ENCODE peak calls at places on chromosomes 2 and 18, in eight cellular contexts. U is uterus, H is progenitor cell of endocrine pancreas, E is bronchial epithelial cell, M is endodermal cell, W is choroid plexus epithelial cell, Q is thoracic aorta, A is brain microvascular endothelial cell. T is an unnamed sample.

GRCh38 chr2:185035906-185036305 is 437.6 kb downstream of the ZNF804A start:
- DNase-seq in Q (no peak), M (no peak), E (no peak), U (no peak), H (no peak), W (no peak), A (no peak), T (no peak)

GRCh38 chr2:230974096-230974913 is 21.6 kb upstream of the SPATA3 start:
- DNase-seq in M (peak), U (no peak), E (peak), W (peak), Q (no peak), H (no peak), A (peak), T (peak)

GRCh38 chr2:176873403-176873802 is 339.2 kb upstream of the HNRNPA3 start:
- DNase-seq in H (no peak), E (no peak), Q (no peak), A (peak), M (peak), U (no peak), W (peak), T (no peak)

GRCh38 chr2:70472256-70472905 is 81.2 kb downstream of the TGFA start:
- DNase-seq in A (no peak), Q (no peak), H (no peak), M (no peak), U (no peak), W (no peak), E (no peak), T (no peak)

GRCh38 chr18:68316636-68317035 is 398.3 kb downstream of the TMX3 start:
- DNase-seq in E (no peak), M (no peak), A (no peak), H (no peak), Q (no peak), U (no peak), W (peak), T (no peak)

GRCh38 chr2:143209570-143210445 is 80.6 kb downstream of the ARHGAP15 start:
- DNase-seq in A (no peak), E (no peak), W (peak), H (no peak), Q (no peak), U (no peak), M (no peak), T (no peak)

GRCh38 chr18:13543144-13543543 is 183.2 kb downstream of the FAM210A start:
- DNase-seq in W (no peak), A (no peak), M (peak), U (no peak), H (no peak), E (no peak), Q (no peak), T (no peak)

GRCh38 chr2:223226264-223226663 is 174.3 kb downstream of the KCNE4 start:
- DNase-seq in A (no peak), U (no peak), H (no peak), M (no peak), E (no peak), Q (no peak), W (no peak), T (no peak)

GRCh38 chr2:216665240-216665639 is 30.1 kb downstream of the IGFBP5 start:
- DNase-seq in Q (no peak), E (peak), W (peak), U (no peak), M (peak), A (no peak), H (no peak), T (no peak)

GRCh38 chr2:112839407-112840067 is 3.0 kb upstream of the IL1B start:
- DNase-seq in U (no peak), E (peak), W (peak), M (peak), A (peak), H (no peak), Q (no peak), T (no peak)

GRCh38 chr2:444937-445884 is 157.3 kb upstream of the ALKAL2 start:
- DNase-seq in Q (no peak), H (no peak), A (no peak), M (no peak), E (no peak), W (no peak), U (no peak), T (no peak)

GRCh38 chr18:5142859-5143258 is 54.2 kb downstream of the AKAIN1 start:
- DNase-seq in A (no peak), W (no peak), U (no peak), M (no peak), Q (no peak), H (no peak), E (no peak), T (no peak)

GRCh38 chr2:233929352-233929843 is 12.2 kb downstream of the TRPM8 start:
- DNase-seq in H (no peak), Q (no peak), U (no peak), E (no peak), M (peak), W (peak), A (no peak), T (no peak)

GRCh38 chr2:78056976-78057375 is 534.8 kb upstream of the LRRTM4 start:
- DNase-seq in H (no peak), M (no peak), Q (no peak), A (no peak), U (no peak), W (no peak), E (no peak), T (no peak)

GRCh38 chr2:120245520-120245835 is 7.2 kb upstream of the RALB start:
- DNase-seq in H (peak), A (no peak), M (peak), W (peak), U (peak), Q (no peak), E (no peak), T (no peak)

GRCh38 chr2:10009811-10010781 is 33.3 kb upstream of the KLF11 start:
- DNase-seq in W (no peak), H (no peak), M (no peak), A (no peak), E (no peak), U (peak), Q (peak), T (no peak)

GRCh38 chr2:149192425-149192824 is 138.0 kb upstream of the LYPD6 start:
- DNase-seq in H (no peak), E (peak), U (no peak), W (no peak), Q (no peak), M (no peak), A (no peak), T (no peak)

GRCh38 chr18:7094432-7094831 is 23.2 kb downstream of the LAMA1 start:
- DNase-seq in Q (no peak), M (no peak), U (no peak), A (no peak), W (no peak), H (no peak), E (no peak), T (no peak)

GRCh38 chr2:221791840-221792239 is 219.7 kb upstream of the EPHA4 start:
- DNase-seq in E (peak), U (no peak), A (no peak), M (no peak), Q (no peak), W (no peak), H (no peak), T (no peak)

GRCh38 chr2:150663143-150663542 is 175.7 kb upstream of the RND3 start:
- DNase-seq in Q (no peak), W (peak), U (no peak), E (peak), A (peak), H (no peak), M (no peak), T (no peak)

GRCh38 chr2:100744589-100744988 is 75.3 kb upstream of the NPAS2 start:
- DNase-seq in W (peak), M (no peak), A (peak), H (no peak), Q (no peak), E (peak), U (no peak), T (no peak)

GRCh38 chr18:74806700-74807416 is 209.2 kb downstream of the ZNF407 start:
- DNase-seq in M (no peak), U (no peak), Q (no peak), E (peak), A (peak), H (no peak), W (peak), T (no peak)

GRCh38 chr18:75859533-75859932 is 432.0 kb upstream of the SMIM21 start:
- DNase-seq in E (no peak), A (no peak), H (no peak), Q (no peak), W (no peak), U (no peak), M (no peak), T (no peak)

GRCh38 chr18:75854808-75855207 is 427.3 kb upstream of the SMIM21 start:
- DNase-seq in E (no peak), Q (no peak), U (no peak), W (no peak), H (no peak), M (no peak), A (no peak), T (no peak)

GRCh38 chr18:75858754-75859153 is 431.3 kb upstream of the SMIM21 start:
- DNase-seq in E (no peak), A (no peak), H (no peak), U (no peak), M (no peak), Q (no peak), W (no peak), T (no peak)

GRCh38 chr18:75857558-75857957 is 430.1 kb upstream of the SMIM21 start:
- DNase-seq in A (no peak), W (no peak), Q (no peak), U (no peak), H (no peak), E (no peak), M (no peak), T (no peak)

GRCh38 chr18:75854174-75854573 is 426.7 kb upstream of the SMIM21 start:
- DNase-seq in H (no peak), Q (no peak), M (peak), E (no peak), W (no peak), U (no peak), A (no peak), T (no peak)
- TF ChIP-seq CTCF in H (peak), Q (no peak), M (peak), E (no peak), W (peak), U (no peak), A (peak), T (no peak)

DNA sequence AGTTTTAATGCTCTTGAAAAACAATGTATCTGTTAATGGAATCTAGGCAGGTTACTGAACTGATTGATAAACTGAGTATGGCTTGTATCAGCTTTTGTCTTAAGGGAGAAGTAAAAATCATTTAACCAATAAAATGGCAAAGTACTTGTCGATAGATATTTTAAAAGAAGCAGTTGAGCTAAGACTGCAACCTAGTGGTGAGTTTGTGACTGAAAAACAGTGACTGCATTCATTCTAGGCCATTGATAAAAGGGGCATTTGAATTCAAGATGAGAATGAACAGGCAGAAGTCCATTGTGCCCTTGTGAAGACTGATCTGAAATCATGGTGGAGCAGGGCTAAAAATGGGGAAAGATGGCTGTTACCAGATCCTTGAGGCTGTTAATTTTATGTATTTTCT is 59.4 kb upstream of the MSTN start:
- DNase-seq in W (peak), A (peak), U (no peak), M (no peak), Q (no peak), E (peak), H (no peak), T (no peak)
- TF ChIP-seq CTCF in W (peak), A (peak), U (peak), M (peak), Q (peak), E (peak), H (peak), T (no peak)

GRCh38 chr2:174484573-174484972 is 2.3 kb downstream of the GPR155 start:
- DNase-seq in M (no peak), H (no peak), U (no peak), W (no peak), E (no peak), Q (no peak), A (no peak), T (no peak)

GRCh38 chr2:174490032-174490431 is 3.2 kb upstream of the GPR155 start:
- DNase-seq in Q (no peak), H (no peak), W (no peak), A (no peak), U (no peak), E (no peak), M (no peak), T (no peak)

GRCh38 chr2:174485763-174486613 is 841 bp downstream of the GPR155 start:
- DNase-seq in U (peak), A (peak), Q (no peak), W (peak), M (peak), E (no peak), H (no peak), T (no peak)

GRCh38 chr2:174487536-174488162 is 820 bp upstream of the GPR155 start:
- DNase-seq in E (no peak), M (no peak), U (no peak), A (no peak), W (no peak), H (no peak), Q (no peak), T (no peak)

GRCh38 chr2:174486614-174487535 is at the start of gene GPR155:
- DNase-seq in U (peak), W (peak), M (peak), H (peak), Q (peak), A (peak), E (peak), T (peak)
- TF ChIP-seq CTCF in U (no peak), W (peak), M (no peak), H (no peak), Q (no peak), A (no peak), E (peak), T (no peak)

GRCh38 chr2:191246820-191247380 is 1.7 kb downstream of the MYO1B start:
- DNase-seq in A (no peak), Q (no peak), M (no peak), H (no peak), E (no peak), U (peak), W (peak), T (no peak)

GRCh38 chr2:191244350-191244749 is 854 bp upstream of the MYO1B start:
- DNase-seq in U (no peak), H (no peak), W (no peak), M (no peak), A (no peak), E (peak), Q (no peak), T (no peak)

GRCh38 chr2:191243154-191243553 is 2.0 kb upstream of the MYO1B start:
- DNase-seq in U (no peak), E (no peak), M (no peak), Q (no peak), H (no peak), A (no peak), W (no peak), T (no peak)

GRCh38 chr2:191245869-191246531 is 796 bp downstream of the MYO1B start:
- DNase-seq in M (peak), Q (no peak), H (peak), E (peak), W (peak), A (peak), U (peak), T (no peak)

DNA sequence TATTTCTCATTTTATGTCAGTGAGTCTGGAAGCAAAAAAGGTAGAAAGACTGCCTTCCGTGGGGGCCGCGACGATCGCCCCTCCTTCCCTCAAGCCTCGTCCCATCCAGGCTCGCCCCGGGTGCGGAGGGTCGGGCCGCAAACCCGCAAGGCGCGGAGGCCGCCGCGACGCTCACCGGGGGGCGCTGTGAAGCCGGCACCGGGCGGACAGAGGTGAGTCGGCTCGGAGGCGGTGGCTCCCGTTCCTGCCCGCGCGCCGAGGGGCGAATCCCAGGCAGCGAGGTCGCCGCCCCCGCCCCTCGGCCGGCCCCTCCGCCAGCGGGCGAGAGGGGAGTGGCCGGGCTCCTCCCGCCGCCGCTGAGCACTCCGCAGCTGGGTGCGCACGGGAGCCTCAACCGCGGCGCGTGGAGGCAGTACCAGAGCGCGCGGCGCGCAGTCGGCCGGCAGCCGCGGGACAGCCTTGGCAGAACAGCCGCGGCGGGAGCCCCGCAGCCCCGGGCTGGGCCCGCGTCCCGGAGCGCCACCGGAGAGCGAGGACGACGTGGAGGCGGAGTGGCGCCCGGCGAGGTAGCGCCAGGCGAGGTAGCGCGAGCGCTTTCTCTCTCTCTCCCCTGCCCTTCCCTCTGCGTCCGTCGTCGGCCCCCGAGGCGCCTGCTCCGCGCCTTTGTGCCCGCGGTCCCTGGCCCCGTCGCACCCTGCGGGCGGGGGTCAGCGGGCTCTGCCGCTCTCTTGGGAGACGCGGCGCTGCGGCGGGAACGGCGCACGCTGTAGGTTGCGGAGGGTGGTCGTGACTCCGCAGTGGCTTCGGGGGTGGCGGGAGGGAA is at the start of gene MYO1B:
- DNase-seq in M (peak), H (peak), A (peak), W (peak), E (peak), U (peak), Q (no peak), T (peak)
- TF ChIP-seq CTCF in M (peak), H (peak), A (peak), W (peak), E (peak), U (peak), Q (peak), T (no peak)

DNA sequence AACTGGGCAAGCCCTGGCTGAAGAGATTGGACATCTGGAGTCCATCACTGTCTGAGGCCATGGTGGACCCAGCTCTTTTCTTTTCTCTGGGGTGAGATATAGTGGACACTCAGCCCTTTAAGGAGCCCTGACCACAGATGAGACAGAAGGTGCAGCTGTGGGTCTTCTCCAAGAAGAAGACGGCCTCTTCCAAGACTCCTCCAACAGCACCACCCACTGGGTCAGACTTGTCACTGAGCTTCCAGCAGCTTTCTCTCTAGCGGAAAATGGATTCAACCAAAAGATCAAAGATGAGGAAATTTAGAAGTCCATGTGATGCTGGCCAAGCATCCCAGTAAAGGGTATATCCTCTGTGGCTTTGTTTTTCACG is 27.3 kb downstream of the TWIST2 start:
- DNase-seq in H (no peak), E (no peak), U (no peak), W (peak), M (peak), A (no peak), Q (no peak), T (no peak)
- TF ChIP-seq CTCF in H (peak), E (peak), U (no peak), W (peak), M (peak), A (peak), Q (no peak), T (no peak)

DNA sequence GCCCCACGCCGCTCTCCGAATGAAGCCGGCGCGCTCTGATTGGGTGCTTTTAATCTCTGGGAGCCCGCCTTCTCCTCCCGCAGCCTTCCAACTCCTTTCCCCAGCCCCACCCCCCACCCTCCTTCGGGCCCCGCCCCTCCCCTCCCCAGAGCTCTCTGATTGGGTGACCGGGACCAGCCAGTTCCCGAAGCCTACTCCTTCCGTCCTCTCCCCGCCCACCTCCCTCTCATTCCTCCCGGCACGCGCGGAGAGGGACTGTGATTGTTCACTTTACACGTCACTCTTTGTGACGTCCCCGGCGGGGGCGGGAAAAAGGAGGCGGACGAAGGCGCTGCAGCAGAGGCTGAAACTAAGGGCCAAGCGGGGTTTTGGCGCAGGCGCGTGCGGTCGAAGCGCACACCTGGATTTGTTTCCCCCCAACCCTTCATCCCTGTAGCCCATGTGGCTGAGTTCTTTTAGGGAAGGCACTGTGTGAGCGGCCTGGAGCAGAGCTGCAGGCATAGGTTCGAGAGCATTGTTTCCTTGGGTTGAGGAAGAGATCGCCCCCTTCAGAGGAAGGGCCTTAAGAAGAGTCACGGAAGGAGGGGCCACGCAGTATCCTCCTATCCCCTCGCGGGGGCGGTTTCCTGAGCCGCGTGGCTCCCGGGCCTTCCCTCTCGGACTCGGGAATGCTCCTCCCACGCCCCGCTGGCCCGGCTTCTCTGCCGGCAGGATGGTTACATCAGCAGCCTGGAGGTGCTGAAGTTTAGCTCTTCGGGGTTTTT is at the start of gene MEX3C:
- DNase-seq in E (peak), M (peak), U (peak), A (peak), Q (peak), H (peak), W (peak), T (peak)
- TF ChIP-seq CTCF in E (peak), M (peak), U (no peak), A (peak), Q (no peak), H (peak), W (peak), T (no peak)

GRCh38 chr2:68715353-68716041 is 19.1 kb upstream of the ARHGAP25 start:
- DNase-seq in A (peak), U (peak), M (peak), Q (no peak), H (peak), E (peak), W (peak), T (peak)
- TF ChIP-seq CTCF in A (peak), U (peak), M (peak), Q (peak), H (peak), E (peak), W (peak), T (peak)

GRCh38 chr2:20666364-20667150 is at the start of gene GDF7:
- DNase-seq in H (no peak), E (no peak), A (no peak), W (no peak), U (peak), M (peak), Q (no peak), T (no peak)
- TF ChIP-seq CTCF in H (peak), E (peak), A (peak), W (peak), U (no peak), M (peak), Q (peak), T (no peak)